ENCODE peak calls at places on chromosomes 12 and 14, in six cellular contexts. One of them, this sample, is unnamed.

GRCh38 chr12:105420046-105420445 is 89.6 kb downstream of the C12orf75 start:
- DNase-seq in cardiac muscle cell: no peak
- DNase-seq in A549: no peak
- DNase-seq in NCI-H2171: no peak
- DNase-seq in stimulated activated CD4-positive, alpha-beta T cell treated with anti-CD3 and anti-CD28 coated beads, TNF-alpha, amount 100 ng/mL, for 48 hours: no peak
- DNase-seq in T-helper 1 cell: no peak
- DNase-seq in this sample: no peak

GRCh38 chr14:85474431-85474830 is 55.5 kb upstream of the FLRT2 start:
- DNase-seq in T-helper 1 cell: no peak
- DNase-seq in cardiac muscle cell: peak; percentile 68
- DNase-seq in A549: no peak
- DNase-seq in NCI-H2171: no peak
- DNase-seq in stimulated activated CD4-positive, alpha-beta T cell treated with anti-CD3 and anti-CD28 coated beads, TNF-alpha, amount 100 ng/mL, for 48 hours: no peak
- DNase-seq in this sample: no peak

GRCh38 chr12:121248611-121249010 is 38.7 kb downstream of the P2RX4 start:
- DNase-seq in NCI-H2171: no peak
- DNase-seq in stimulated activated CD4-positive, alpha-beta T cell treated with anti-CD3 and anti-CD28 coated beads, TNF-alpha, amount 100 ng/mL, for 48 hours: no peak
- DNase-seq in cardiac muscle cell: no peak
- DNase-seq in T-helper 1 cell: no peak
- DNase-seq in A549: no peak
- DNase-seq in this sample: no peak

GRCh38 chr12:112130461-112130998 is 5.2 kb downstream of the TRAFD1 start:
- DNase-seq in cardiac muscle cell: peak; percentile 29
- DNase-seq in stimulated activated CD4-positive, alpha-beta T cell treated with anti-CD3 and anti-CD28 coated beads, TNF-alpha, amount 100 ng/mL, for 48 hours: no peak
- DNase-seq in T-helper 1 cell: no peak
- DNase-seq in NCI-H2171: no peak
- DNase-seq in A549: no peak
- DNase-seq in this sample: peak; percentile 32

GRCh38 chr12:124774462-124775167 is 89.0 kb downstream of the SCARB1 start:
- DNase-seq in cardiac muscle cell: peak; percentile 97
- DNase-seq in T-helper 1 cell: no peak
- DNase-seq in NCI-H2171: peak; percentile 39
- DNase-seq in stimulated activated CD4-positive, alpha-beta T cell treated with anti-CD3 and anti-CD28 coated beads, TNF-alpha, amount 100 ng/mL, for 48 hours: peak; percentile 72
- DNase-seq in A549: no peak
- DNase-seq in this sample: peak; percentile 84

GRCh38 chr12:58814036-58814435 is 106.3 kb downstream of the LRIG3 start:
- DNase-seq in stimulated activated CD4-positive, alpha-beta T cell treated with anti-CD3 and anti-CD28 coated beads, TNF-alpha, amount 100 ng/mL, for 48 hours: no peak
- DNase-seq in A549: no peak
- DNase-seq in T-helper 1 cell: no peak
- DNase-seq in cardiac muscle cell: no peak
- DNase-seq in NCI-H2171: no peak
- DNase-seq in this sample: no peak

GRCh38 chr14:91237219-91237618 is 7.3 kb downstream of the GPR68 start:
- DNase-seq in T-helper 1 cell: no peak
- DNase-seq in stimulated activated CD4-positive, alpha-beta T cell treated with anti-CD3 and anti-CD28 coated beads, TNF-alpha, amount 100 ng/mL, for 48 hours: no peak
- DNase-seq in A549: no peak
- DNase-seq in NCI-H2171: no peak
- DNase-seq in cardiac muscle cell: peak; percentile 53
- DNase-seq in this sample: peak; percentile 61

GRCh38 chr12:21296751-21297406 is 37.8 kb downstream of the SLCO1A2 start:
- DNase-seq in A549: peak; percentile 16
- DNase-seq in stimulated activated CD4-positive, alpha-beta T cell treated with anti-CD3 and anti-CD28 coated beads, TNF-alpha, amount 100 ng/mL, for 48 hours: no peak
- DNase-seq in NCI-H2171: peak; percentile 27
- DNase-seq in cardiac muscle cell: peak; percentile 25
- DNase-seq in T-helper 1 cell: no peak
- DNase-seq in this sample: peak; percentile 24

This sample was measured in lung microvascular endothelial cell.